ENCODE peak calls at places on chromosomes 4 and X, in ten cellular contexts. One of them, this sample, is unnamed.

GRCh38 chrX:130179579-130180215 is 7.9 kb downstream of the RAB33A start:
- DNase-seq in body of pancreas: no peak
- DNase-seq in upper lobe of left lung: no peak
- DNase-seq in lower lobe of right lung: no peak
- DNase-seq in mammary epithelial cell: no peak
- DNase-seq in mesothelial cell of epicardium: no peak
- DNase-seq in WTC11: no peak
- DNase-seq in mucosa of descending colon: no peak
- DNase-seq in GM12865: no peak
- DNase-seq in AG04450: no peak
- DNase-seq in this sample: no peak

GRCh38 chr4:99028187-99028586 is 32.7 kb downstream of the METAP1 start:
- DNase-seq in body of pancreas: no peak
- DNase-seq in upper lobe of left lung: no peak
- DNase-seq in lower lobe of right lung: no peak
- DNase-seq in mammary epithelial cell: peak
- DNase-seq in mesothelial cell of epicardium: no peak
- DNase-seq in WTC11: no peak
- DNase-seq in mucosa of descending colon: no peak
- DNase-seq in GM12865: no peak
- DNase-seq in AG04450: no peak
- DNase-seq in this sample: no peak

GRCh38 chr4:46016306-46016705 is 107.5 kb downstream of the GABRG1 start:
- DNase-seq in body of pancreas: no peak
- DNase-seq in upper lobe of left lung: no peak
- DNase-seq in lower lobe of right lung: no peak
- DNase-seq in mammary epithelial cell: no peak
- DNase-seq in mesothelial cell of epicardium: no peak
- DNase-seq in WTC11: no peak
- DNase-seq in mucosa of descending colon: no peak
- DNase-seq in GM12865: no peak
- DNase-seq in AG04450: no peak
- DNase-seq in this sample: no peak

GRCh38 chr4:99710020-99710419 is 52.4 kb upstream of the C4orf54 start:
- DNase-seq in body of pancreas: no peak
- DNase-seq in upper lobe of left lung: no peak
- DNase-seq in lower lobe of right lung: no peak
- DNase-seq in mammary epithelial cell: peak
- DNase-seq in mesothelial cell of epicardium: no peak
- DNase-seq in WTC11: no peak
- DNase-seq in mucosa of descending colon: no peak
- DNase-seq in GM12865: no peak
- DNase-seq in AG04450: no peak
- DNase-seq in this sample: no peak

GRCh38 chr4:105923507-105924238 is 28.4 kb downstream of the NPNT start:
- DNase-seq in body of pancreas: no peak
- DNase-seq in upper lobe of left lung: no peak
- DNase-seq in lower lobe of right lung: no peak
- DNase-seq in mammary epithelial cell: peak
- DNase-seq in mesothelial cell of epicardium: no peak
- DNase-seq in WTC11: no peak
- DNase-seq in mucosa of descending colon: no peak
- DNase-seq in GM12865: no peak
- DNase-seq in AG04450: no peak
- DNase-seq in this sample: no peak

GRCh38 chrX:107678957-107679740 is 50.8 kb downstream of the PRPS1 start:
- DNase-seq in body of pancreas: peak
- DNase-seq in upper lobe of left lung: no peak
- DNase-seq in lower lobe of right lung: peak
- DNase-seq in mammary epithelial cell: peak
- DNase-seq in mesothelial cell of epicardium: no peak
- DNase-seq in WTC11: no peak
- DNase-seq in mucosa of descending colon: peak
- DNase-seq in GM12865: peak
- DNase-seq in AG04450: no peak
- DNase-seq in this sample: no peak

GRCh38 chr4:53127365-53127764 is 238.5 kb downstream of the SCFD2 start:
- DNase-seq in body of pancreas: no peak
- DNase-seq in upper lobe of left lung: no peak
- DNase-seq in lower lobe of right lung: no peak
- DNase-seq in mammary epithelial cell: no peak
- DNase-seq in mesothelial cell of epicardium: no peak
- DNase-seq in WTC11: no peak
- DNase-seq in mucosa of descending colon: no peak
- DNase-seq in GM12865: no peak
- DNase-seq in AG04450: no peak
- DNase-seq in this sample: no peak

GRCh38 chrX:37349131-37350033 is at the start of gene PRRG1:
- DNase-seq in body of pancreas: peak
- DNase-seq in upper lobe of left lung: peak
- DNase-seq in lower lobe of right lung: peak
- DNase-seq in mammary epithelial cell: peak
- DNase-seq in mesothelial cell of epicardium: peak
- DNase-seq in WTC11: peak
- DNase-seq in mucosa of descending colon: peak
- DNase-seq in GM12865: no peak
- DNase-seq in AG04450: peak
- DNase-seq in this sample: peak

GRCh38 chr4:47926667-47927258 is 12.4 kb upstream of the NFXL1 start:
- DNase-seq in body of pancreas: peak
- DNase-seq in upper lobe of left lung: no peak
- DNase-seq in lower lobe of right lung: no peak
- DNase-seq in mammary epithelial cell: peak
- DNase-seq in mesothelial cell of epicardium: peak
- DNase-seq in WTC11: peak
- DNase-seq in mucosa of descending colon: peak
- DNase-seq in GM12865: peak
- DNase-seq in AG04450: no peak
- DNase-seq in this sample: peak

GRCh38 chrX:126658447-126658846 is 105.8 kb upstream of the DCAF12L1 start:
- DNase-seq in body of pancreas: no peak
- DNase-seq in upper lobe of left lung: no peak
- DNase-seq in lower lobe of right lung: no peak
- DNase-seq in mammary epithelial cell: peak
- DNase-seq in mesothelial cell of epicardium: no peak
- DNase-seq in WTC11: no peak
- DNase-seq in mucosa of descending colon: no peak
- DNase-seq in GM12865: no peak
- DNase-seq in AG04450: no peak
- DNase-seq in this sample: no peak

GRCh38 chr4:71240094-71240493 is 98.7 kb upstream of the SLC4A4 start:
- DNase-seq in body of pancreas: no peak
- DNase-seq in upper lobe of left lung: no peak
- DNase-seq in lower lobe of right lung: no peak
- DNase-seq in mammary epithelial cell: no peak
- DNase-seq in mesothelial cell of epicardium: no peak
- DNase-seq in WTC11: no peak
- DNase-seq in mucosa of descending colon: no peak
- DNase-seq in GM12865: no peak
- DNase-seq in AG04450: no peak
- DNase-seq in this sample: no peak

GRCh38 chrX:141760761-141761160 is 62.2 kb upstream of the SPANXD start:
- DNase-seq in body of pancreas: no peak
- DNase-seq in upper lobe of left lung: no peak
- DNase-seq in lower lobe of right lung: no peak
- DNase-seq in mammary epithelial cell: peak
- DNase-seq in mesothelial cell of epicardium: no peak
- DNase-seq in WTC11: no peak
- DNase-seq in mucosa of descending colon: no peak
- DNase-seq in GM12865: no peak
- DNase-seq in AG04450: no peak
- DNase-seq in this sample: no peak

GRCh38 chr4:147590249-147590920 is 26.8 kb upstream of the TMEM184C start:
- DNase-seq in body of pancreas: peak
- DNase-seq in upper lobe of left lung: no peak
- DNase-seq in lower lobe of right lung: no peak
- DNase-seq in mammary epithelial cell: peak
- DNase-seq in mesothelial cell of epicardium: peak
- DNase-seq in WTC11: peak
- DNase-seq in mucosa of descending colon: peak
- DNase-seq in GM12865: peak
- DNase-seq in AG04450: peak
- DNase-seq in this sample: peak

GRCh38 chrX:69466546-69466945 is 37.6 kb upstream of the NALF2 start:
- DNase-seq in body of pancreas: no peak
- DNase-seq in upper lobe of left lung: no peak
- DNase-seq in lower lobe of right lung: no peak
- DNase-seq in mammary epithelial cell: no peak
- DNase-seq in mesothelial cell of epicardium: no peak
- DNase-seq in WTC11: no peak
- DNase-seq in mucosa of descending colon: no peak
- DNase-seq in GM12865: no peak
- DNase-seq in AG04450: no peak
- DNase-seq in this sample: no peak
- TF ChIP-seq CTCF in body of pancreas: no peak
- TF ChIP-seq CTCF in upper lobe of left lung: no peak
- TF ChIP-seq CTCF in lower lobe of right lung: no peak
- TF ChIP-seq CTCF in mammary epithelial cell: no peak
- TF ChIP-seq CTCF in mesothelial cell of epicardium: no peak
- TF ChIP-seq CTCF in WTC11: no peak
- TF ChIP-seq CTCF in mucosa of descending colon: no peak
- TF ChIP-seq CTCF in GM12865: no peak
- TF ChIP-seq CTCF in AG04450: no peak
- TF ChIP-seq CTCF in this sample: no peak

GRCh38 chr4:81454953-81455352 is 16.8 kb downstream of the RASGEF1B start:
- DNase-seq in body of pancreas: no peak
- DNase-seq in upper lobe of left lung: no peak
- DNase-seq in lower lobe of right lung: no peak
- DNase-seq in mammary epithelial cell: no peak
- DNase-seq in mesothelial cell of epicardium: no peak
- DNase-seq in WTC11: no peak
- DNase-seq in mucosa of descending colon: no peak
- DNase-seq in GM12865: no peak
- DNase-seq in AG04450: no peak
- DNase-seq in this sample: no peak
- TF ChIP-seq CTCF in body of pancreas: no peak
- TF ChIP-seq CTCF in upper lobe of left lung: no peak
- TF ChIP-seq CTCF in lower lobe of right lung: no peak
- TF ChIP-seq CTCF in mammary epithelial cell: no peak
- TF ChIP-seq CTCF in mesothelial cell of epicardium: no peak
- TF ChIP-seq CTCF in WTC11: no peak
- TF ChIP-seq CTCF in mucosa of descending colon: no peak
- TF ChIP-seq CTCF in GM12865: no peak
- TF ChIP-seq CTCF in AG04450: no peak
- TF ChIP-seq CTCF in this sample: no peak

DNA sequence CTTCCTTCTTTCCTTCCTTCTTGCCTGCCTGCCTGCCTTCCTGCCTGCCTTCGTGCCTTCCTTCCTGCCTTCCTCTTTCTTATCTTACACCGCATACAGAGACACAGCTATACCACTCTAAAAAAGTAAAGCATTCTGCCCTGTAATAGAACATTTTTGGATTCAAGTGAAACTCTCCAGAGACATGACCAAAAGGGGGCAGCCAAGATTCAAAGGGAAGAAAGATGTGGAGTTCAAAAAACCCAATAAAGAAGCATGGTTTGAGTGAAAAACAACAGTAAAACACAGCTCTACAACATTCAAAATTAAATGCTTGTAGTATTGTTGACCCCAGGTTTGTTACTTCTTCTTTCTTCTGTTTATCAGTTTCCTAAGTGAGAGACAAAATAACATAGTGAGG is 914.9 kb upstream of the PCDH7 start:
- DNase-seq in body of pancreas: no peak
- DNase-seq in upper lobe of left lung: no peak
- DNase-seq in lower lobe of right lung: no peak
- DNase-seq in mammary epithelial cell: no peak
- DNase-seq in mesothelial cell of epicardium: no peak
- DNase-seq in WTC11: peak
- DNase-seq in mucosa of descending colon: no peak
- DNase-seq in GM12865: no peak
- DNase-seq in AG04450: no peak
- DNase-seq in this sample: no peak
- TF ChIP-seq CTCF in body of pancreas: no peak
- TF ChIP-seq CTCF in upper lobe of left lung: no peak
- TF ChIP-seq CTCF in lower lobe of right lung: no peak
- TF ChIP-seq CTCF in mammary epithelial cell: no peak
- TF ChIP-seq CTCF in mesothelial cell of epicardium: no peak
- TF ChIP-seq CTCF in WTC11: no peak
- TF ChIP-seq CTCF in mucosa of descending colon: no peak
- TF ChIP-seq CTCF in GM12865: no peak
- TF ChIP-seq CTCF in AG04450: peak
- TF ChIP-seq CTCF in this sample: no peak

GRCh38 chrX:54921427-54922021 is 900 bp downstream of the TRO start:
- DNase-seq in body of pancreas: peak
- DNase-seq in upper lobe of left lung: peak
- DNase-seq in lower lobe of right lung: no peak
- DNase-seq in mammary epithelial cell: no peak
- DNase-seq in mesothelial cell of epicardium: peak
- DNase-seq in WTC11: peak
- DNase-seq in mucosa of descending colon: peak
- DNase-seq in GM12865: peak
- DNase-seq in AG04450: peak
- DNase-seq in this sample: peak

GRCh38 chrX:54923376-54923775 is 2.8 kb downstream of the TRO start:
- DNase-seq in body of pancreas: no peak
- DNase-seq in upper lobe of left lung: no peak
- DNase-seq in lower lobe of right lung: no peak
- DNase-seq in mammary epithelial cell: no peak
- DNase-seq in mesothelial cell of epicardium: no peak
- DNase-seq in WTC11: no peak
- DNase-seq in mucosa of descending colon: no peak
- DNase-seq in GM12865: no peak
- DNase-seq in AG04450: no peak
- DNase-seq in this sample: no peak

GRCh38 chrX:54922547-54922946 is 1.9 kb downstream of the TRO start:
- DNase-seq in body of pancreas: no peak
- DNase-seq in upper lobe of left lung: no peak
- DNase-seq in lower lobe of right lung: no peak
- DNase-seq in mammary epithelial cell: no peak
- DNase-seq in mesothelial cell of epicardium: no peak
- DNase-seq in WTC11: no peak
- DNase-seq in mucosa of descending colon: no peak
- DNase-seq in GM12865: no peak
- DNase-seq in AG04450: no peak
- DNase-seq in this sample: no peak

DNA sequence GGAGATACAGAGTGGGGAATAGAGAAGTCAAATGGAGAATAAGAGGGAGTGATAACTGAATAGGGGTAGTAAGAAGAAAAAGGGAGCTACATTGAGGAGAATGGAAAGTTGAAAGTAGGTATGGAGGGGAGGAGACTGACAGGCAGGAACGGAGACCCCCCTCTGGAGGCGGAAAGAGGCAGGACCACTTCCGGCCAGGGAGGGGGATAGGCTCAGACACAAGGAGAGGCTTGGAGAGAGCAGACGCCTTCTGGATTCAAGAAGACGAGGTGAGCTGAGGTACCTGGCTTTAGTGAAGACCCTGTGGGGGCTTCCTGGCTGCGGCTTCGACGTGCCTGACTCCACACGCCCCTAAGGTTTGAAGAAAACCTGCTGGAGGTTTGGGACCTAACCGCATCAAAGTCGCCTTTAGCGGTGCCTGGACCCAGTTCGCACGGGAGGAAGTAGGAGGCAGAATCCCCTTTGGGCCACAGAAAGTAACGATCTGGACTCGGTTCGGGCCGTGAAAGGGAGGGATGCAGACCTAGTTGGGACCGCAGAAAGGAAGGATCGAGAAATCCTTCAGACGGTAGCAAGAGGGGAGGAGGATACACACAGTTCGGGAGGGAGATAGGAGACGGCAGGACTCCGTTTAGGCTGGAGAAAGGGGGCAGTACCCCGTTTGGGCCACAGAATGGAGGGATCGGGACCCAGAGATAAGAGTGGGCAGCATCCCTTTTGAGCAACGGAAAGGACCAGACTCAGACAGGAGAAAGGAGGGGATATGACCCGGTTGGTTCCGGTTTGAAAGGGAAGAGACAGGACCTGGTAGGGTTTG is at the start of gene TRO:
- DNase-seq in body of pancreas: no peak
- DNase-seq in upper lobe of left lung: no peak
- DNase-seq in lower lobe of right lung: no peak
- DNase-seq in mammary epithelial cell: no peak
- DNase-seq in mesothelial cell of epicardium: no peak
- DNase-seq in WTC11: peak
- DNase-seq in mucosa of descending colon: no peak
- DNase-seq in GM12865: no peak
- DNase-seq in AG04450: no peak
- DNase-seq in this sample: peak
- TF ChIP-seq CTCF in body of pancreas: no peak
- TF ChIP-seq CTCF in upper lobe of left lung: no peak
- TF ChIP-seq CTCF in lower lobe of right lung: no peak
- TF ChIP-seq CTCF in mammary epithelial cell: no peak
- TF ChIP-seq CTCF in mesothelial cell of epicardium: no peak
- TF ChIP-seq CTCF in WTC11: no peak
- TF ChIP-seq CTCF in mucosa of descending colon: no peak
- TF ChIP-seq CTCF in GM12865: no peak
- TF ChIP-seq CTCF in AG04450: peak
- TF ChIP-seq CTCF in this sample: peak

This sample was measured in endothelial cell.